ENCODE peak calls at places on chromosomes 7 and 10, in four cellular contexts. K is IMR-90, G is K562, Q is keratinocyte. O is an unnamed sample. For H3K9me1, the result is how much of the 10 kb centered on the place peaks cover.

GRCh38 chr7:155807805-155808550 is 4.3 kb downstream of the SHH start:
- DNase-seq in K (no peak), G (no peak), Q (no peak), O (no peak)

GRCh38 chr7:43904533-43905208 is 1.7 kb downstream of the URGCP start:
- DNase-seq in K (peak), G (no peak), Q (no peak), O (no peak)

GRCh38 chr7:1197997-1198632 is 34.6 kb upstream of the UNCX start:
- DNase-seq in K (peak), G (peak), Q (no peak), O (no peak)

GRCh38 chr10:73950155-73950554 is 39.2 kb downstream of the PLAU start:
- DNase-seq in K (no peak), G (no peak), Q (no peak), O (no peak)

GRCh38 chr10:132133449-132134291 is 53.1 kb upstream of the DPYSL4 start:
- DNase-seq in K (no peak), G (no peak), Q (no peak), O (no peak)

GRCh38 chr10:123136806-123137642 is 1.3 kb downstream of the HMX3 start:
- DNase-seq in K (no peak), G (peak), Q (no peak), O (peak)

GRCh38 chr7:127798023-127798422 is 146.0 kb downstream of the SND1 start:
- DNase-seq in K (no peak), G (peak), Q (no peak), O (no peak)

GRCh38 chr10:50552308-50552707 is 71.4 kb downstream of the SGMS1 start:
- DNase-seq in K (peak), G (no peak), Q (no peak), O (no peak)

GRCh38 chr7:128323489-128324362 is 20.0 kb downstream of the RBM28 start:
- DNase-seq in K (peak), G (no peak), Q (no peak), O (no peak)

GRCh38 chr10:11525503-11525902 is 85.9 kb downstream of the USP6NL start:
- DNase-seq in K (peak), G (no peak), Q (no peak), O (no peak)

GRCh38 chr7:95317546-95317945 is 6.8 kb downstream of the PON1 start:
- DNase-seq in K (no peak), G (no peak), Q (no peak), O (no peak)

GRCh38 chr7:30917216-30917893 is 5.7 kb downstream of the AQP1 start:
- DNase-seq in K (no peak), G (no peak), Q (no peak), O (no peak)

GRCh38 chr10:71277914-71278665 is 41.0 kb upstream of the SLC29A3 start:
- DNase-seq in K (no peak), G (no peak), Q (no peak), O (no peak)

GRCh38 chr10:71274901-71275796 is 43.9 kb upstream of the SLC29A3 start:
- DNase-seq in K (no peak), G (no peak), Q (no peak), O (no peak)

GRCh38 chr10:71278691-71279588 is 40.1 kb upstream of the SLC29A3 start:
- DNase-seq in K (no peak), G (no peak), Q (no peak), O (no peak)

GRCh38 chr10:71279590-71280170 is 39.4 kb upstream of the SLC29A3 start:
- DNase-seq in K (no peak), G (no peak), Q (no peak), O (no peak)

DNA sequence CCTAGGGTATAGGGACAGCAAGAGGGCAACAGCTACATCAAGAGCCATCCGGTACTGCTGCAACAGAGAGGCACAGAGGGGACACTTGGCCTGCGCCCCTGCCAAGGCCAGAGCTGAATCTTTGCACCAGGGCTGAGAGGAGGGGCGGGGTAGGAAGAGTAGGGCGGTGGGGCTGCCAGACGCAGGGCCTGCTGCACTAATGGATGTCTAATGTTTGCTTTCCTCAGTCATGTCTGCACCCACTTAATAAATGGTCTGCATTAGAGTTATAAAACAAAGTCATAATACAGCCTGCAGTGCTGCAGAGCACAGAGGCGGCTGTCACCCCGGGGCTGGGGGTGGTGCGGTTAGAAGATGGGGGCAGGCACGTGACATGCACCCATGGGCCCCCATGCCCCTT is 42.2 kb upstream of the SLC29A3 start:
- DNase-seq in K (no peak), G (no peak), Q (no peak), O (no peak)
- H3K9me1 ChIP-seq in K (under half), G (under half), Q (under half), O (under half)

DNA sequence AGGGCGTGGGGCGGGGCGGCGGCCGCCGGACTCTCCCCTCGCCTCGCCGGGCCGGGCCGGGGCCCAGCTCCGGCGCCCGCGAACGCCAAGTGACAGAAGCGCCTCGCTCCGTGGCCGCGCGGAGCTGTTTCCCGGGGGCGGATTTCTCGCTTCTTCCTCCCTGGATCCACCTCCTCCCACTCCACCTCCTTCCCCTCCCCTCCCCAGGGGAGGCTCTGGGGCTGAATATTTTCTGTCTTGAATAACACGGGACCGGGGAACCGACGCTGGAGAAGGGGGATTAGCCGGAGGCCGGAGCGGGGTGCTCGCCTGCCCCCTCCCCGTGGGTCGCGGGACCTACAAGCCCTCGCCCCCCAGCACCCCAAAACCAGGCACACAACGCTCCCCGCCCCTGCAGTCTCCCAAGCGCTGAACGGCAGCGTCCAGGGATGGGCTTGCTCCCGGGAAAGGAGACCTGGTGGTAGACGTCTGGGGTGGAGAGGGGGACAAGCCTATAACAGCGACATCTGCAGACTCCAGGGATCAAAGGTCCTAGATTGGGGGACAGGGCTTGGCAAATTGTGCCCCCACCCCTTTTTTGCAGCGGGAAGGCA is at the start of gene ARHGAP21:
- DNase-seq in K (peak), G (peak), Q (no peak), O (peak)
- H2AFZ ChIP-seq in K (peak), G (peak), Q (peak), O (peak)

GRCh38 chr7:11373546-11374142 is 400.0 kb downstream of the PHF14 start:
- DNase-seq in K (no peak), G (peak), Q (no peak), O (peak)
- TF ChIP-seq CTCF in K (peak), G (peak), Q (peak), O (peak)

GRCh38 chr10:130777507-130778165 is 533.9 kb downstream of the TCERG1L start:
- DNase-seq in K (no peak), G (no peak), Q (no peak), O (no peak)
- H3K9me1 ChIP-seq in K (under half), G (under half), Q (under half), O (under half)

DNA sequence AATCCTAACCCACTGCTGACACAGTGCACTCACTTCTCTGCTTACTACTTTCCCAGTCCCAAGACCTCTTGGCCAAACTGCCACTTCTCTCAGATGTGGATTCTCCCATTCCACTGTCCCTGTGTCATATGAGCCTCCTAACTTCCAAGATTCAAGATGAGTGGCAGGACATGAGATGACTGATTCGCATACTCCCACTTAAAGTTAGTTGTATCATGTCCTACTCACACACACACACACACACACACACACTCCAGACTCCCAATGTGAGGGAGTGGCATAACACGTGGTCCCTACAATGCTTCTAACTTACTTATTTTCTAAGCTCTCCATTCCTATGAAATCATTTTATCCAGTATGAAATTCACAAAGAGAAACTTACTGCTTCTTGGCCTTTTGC is 67.0 kb upstream of the CAV2 start:
- DNase-seq in K (no peak), G (no peak), Q (no peak), O (no peak)
- H2AFZ ChIP-seq in K (no peak), G (peak), Q (no peak), O (no peak)